ENCODE peak calls at places on chromosomes 7 and 10, in eight cellular contexts. Y is AG10803, B is heart right ventricle, G is GM12865, E is foreskin fibroblast, X is PC-3, T is colonic mucosa, W is right lobe of liver. L is an unnamed sample.

GRCh38 chr7:78140109-78140508 is 341.5 kb downstream of the PHTF2 start:
- DNase-seq in Y (no peak), B (no peak), G (no peak), E (no peak), X (no peak), T (no peak), W (no peak), L (no peak)

GRCh38 chr10:126373137-126373536 is 15.1 kb downstream of the ADAM12 start:
- DNase-seq in Y (peak; percentile 59), B (no peak), G (no peak), E (peak; percentile 72), X (no peak), T (peak; percentile 52), W (no peak), L (no peak)

GRCh38 chr7:82740246-82740848 is 296.8 kb upstream of the CACNA2D1 start:
- DNase-seq in Y (peak; percentile 61), B (no peak), G (peak; percentile 45), E (peak; percentile 83), X (peak; percentile 73), T (peak; percentile 31), W (no peak), L (peak; percentile 80)

GRCh38 chr10:117139581-117140524 is 1.8 kb upstream of the VAX1 start:
- DNase-seq in Y (no peak), B (no peak), G (no peak), E (no peak), X (no peak), T (no peak), W (no peak), L (no peak)

GRCh38 chr7:102146989-102147388 is 139.7 kb upstream of the SH2B2 start:
- DNase-seq in Y (no peak), B (peak; percentile 60), G (no peak), E (no peak), X (no peak), T (no peak), W (no peak), L (no peak)

GRCh38 chr7:767941-768729 is 41.1 kb upstream of the PRKAR1B start:
- DNase-seq in Y (peak; percentile 24), B (no peak), G (no peak), E (no peak), X (no peak), T (no peak), W (no peak), L (no peak)

GRCh38 chr10:95906675-95907453 is 911 bp upstream of the CC2D2B start:
- DNase-seq in Y (peak; percentile 63), B (no peak), G (peak; percentile 69), E (peak; percentile 78), X (peak; percentile 51), T (peak; percentile 63), W (peak; percentile 56), L (peak; percentile 25)

GRCh38 chr10:111084346-111085255 is 7.8 kb downstream of the ADRA2A start:
- DNase-seq in Y (peak; percentile 22), B (no peak), G (no peak), E (no peak), X (no peak), T (no peak), W (no peak), L (no peak)

GRCh38 chr10:94105226-94105625 is 111.5 kb downstream of the PLCE1 start:
- DNase-seq in Y (no peak), B (no peak), G (no peak), E (no peak), X (no peak), T (no peak), W (no peak), L (no peak)

GRCh38 chr10:15035385-15036301 is 8.1 kb upstream of the OLAH start:
- DNase-seq in Y (no peak), B (no peak), G (peak; percentile 41), E (peak; percentile 62), X (peak; percentile 39), T (no peak), W (peak; percentile 46), L (no peak)

GRCh38 chr7:4133491-4134044 is 548.5 kb upstream of the FOXK1 start:
- DNase-seq in Y (no peak), B (no peak), G (no peak), E (no peak), X (no peak), T (no peak), W (no peak), L (no peak)

GRCh38 chr10:86536294-86536861 is 14.8 kb upstream of the WAPL start:
- DNase-seq in Y (no peak), B (peak; percentile 25), G (peak; percentile 19), E (no peak), X (no peak), T (no peak), W (peak; percentile 71), L (peak; percentile 37)

GRCh38 chr10:77902159-77902558 is 24.4 kb downstream of the DLG5 start:
- DNase-seq in Y (no peak), B (no peak), G (no peak), E (no peak), X (no peak), T (peak; percentile 66), W (no peak), L (no peak)

GRCh38 chr7:139241258-139241657 is 10.2 kb downstream of the UBN2 start:
- DNase-seq in Y (no peak), B (no peak), G (no peak), E (no peak), X (no peak), T (no peak), W (no peak), L (no peak)

GRCh38 chr7:2299131-2299829 is 15.0 kb downstream of the SNX8 start:
- DNase-seq in Y (peak; percentile 84), B (no peak), G (peak; percentile 90), E (peak; percentile 91), X (no peak), T (no peak), W (no peak), L (no peak)

GRCh38 chr10:80410578-80411145 is 2.3 kb downstream of the PRXL2A start:
- DNase-seq in Y (no peak), B (no peak), G (no peak), E (no peak), X (no peak), T (peak; percentile 61), W (no peak), L (no peak)

GRCh38 chr10:42482411-42482810 is 156.0 kb downstream of the ZNF33B start:
- DNase-seq in Y (peak; percentile 60), B (no peak), G (no peak), E (peak; percentile 69), X (no peak), T (no peak), W (no peak), L (no peak)

GRCh38 chr7:39181398-39181797 is 203.7 kb downstream of the POU6F2 start:
- DNase-seq in Y (no peak), B (no peak), G (no peak), E (no peak), X (no peak), T (no peak), W (no peak), L (no peak)

GRCh38 chr7:39186131-39186530 is 208.4 kb downstream of the POU6F2 start:
- DNase-seq in Y (no peak), B (no peak), G (no peak), E (no peak), X (no peak), T (no peak), W (no peak), L (no peak)

GRCh38 chr7:39187130-39187529 is 209.4 kb downstream of the POU6F2 start:
- DNase-seq in Y (no peak), B (no peak), G (no peak), E (no peak), X (no peak), T (no peak), W (no peak), L (no peak)

GRCh38 chr7:39186671-39187070 is 209.0 kb downstream of the POU6F2 start:
- DNase-seq in Y (no peak), B (no peak), G (no peak), E (no peak), X (no peak), T (no peak), W (no peak), L (no peak)

GRCh38 chr7:39184387-39184786 is 206.7 kb downstream of the POU6F2 start:
- DNase-seq in Y (no peak), B (no peak), G (peak; percentile 37), E (no peak), X (peak; percentile 5), T (no peak), W (no peak), L (no peak)
- TF ChIP-seq CTCF in Y (no peak), B (no peak), G (no peak), E (no peak), X (no peak), T (no peak), W (no peak), L (peak; percentile 31)

DNA sequence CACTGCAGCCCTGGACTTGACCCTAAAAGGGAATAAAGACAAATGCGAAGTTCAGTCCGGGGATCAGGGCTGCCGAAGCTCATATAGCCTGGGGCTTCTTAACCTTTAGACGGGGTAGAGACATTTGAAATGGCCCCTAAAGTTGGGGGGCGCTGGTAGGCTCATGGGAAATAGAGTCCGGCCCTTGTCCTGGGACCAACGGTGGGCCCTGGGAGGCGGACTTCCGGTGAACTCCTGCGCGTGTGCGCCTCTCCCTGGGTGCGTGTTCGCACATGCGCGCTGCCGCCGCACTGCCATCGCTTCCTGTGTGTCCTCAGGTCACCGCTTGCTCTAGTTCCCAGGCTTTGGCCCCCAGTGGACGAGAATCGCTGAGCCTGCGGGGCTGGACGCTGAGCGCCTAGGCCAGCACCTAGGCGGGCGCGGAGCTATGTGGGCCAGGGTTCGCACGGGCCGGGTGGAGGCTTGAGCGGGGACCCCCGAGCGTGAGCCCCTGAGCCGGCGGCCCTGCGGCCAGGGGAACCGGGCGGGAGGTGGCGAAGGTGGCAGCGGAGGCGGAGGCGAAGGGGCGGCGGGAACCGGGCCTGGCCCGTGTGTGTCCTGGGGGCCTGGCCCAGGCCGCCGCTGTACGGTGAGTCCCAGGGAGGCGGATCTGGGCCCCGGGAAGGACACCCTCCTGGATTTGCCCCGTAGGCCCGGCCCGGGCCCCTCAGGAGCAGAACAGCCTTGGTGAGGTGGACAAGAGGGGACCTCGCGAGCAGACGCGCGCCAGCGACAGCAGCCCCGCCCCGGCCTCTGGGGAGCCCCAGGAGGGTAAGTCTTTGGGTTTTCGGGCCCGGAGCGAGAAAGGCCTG is 23.0 kb upstream of the ZNF12 start:
- DNase-seq in Y (peak; percentile 94), B (peak; percentile 95), G (peak; percentile 97), E (peak; percentile 97), X (peak; percentile 83), T (peak; percentile 93), W (peak; percentile 96), L (peak; percentile 87)
- TF ChIP-seq CTCF in Y (no peak), B (no peak), G (no peak), E (no peak), X (no peak), T (no peak), W (no peak), L (no peak)

DNA sequence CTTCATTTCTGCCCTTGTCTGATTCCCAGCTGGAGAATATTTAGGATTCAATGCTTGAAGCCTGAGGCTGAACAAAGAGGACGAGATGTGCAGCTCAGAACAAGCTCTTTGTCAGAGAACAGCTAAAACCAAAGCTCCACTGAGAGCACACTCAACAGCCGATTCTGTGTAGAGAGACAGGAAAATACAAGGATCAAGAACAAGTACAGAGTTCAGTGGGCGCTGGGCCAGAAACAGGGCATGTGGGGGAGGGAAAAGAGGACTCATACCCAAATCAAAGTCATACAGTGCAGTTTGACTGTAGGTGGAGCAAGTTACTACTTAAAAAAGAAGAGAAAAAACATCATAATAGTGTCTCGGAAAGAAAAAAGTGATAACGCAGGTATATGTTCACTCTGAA is at the start of gene AGMO:
- DNase-seq in Y (no peak), B (peak; percentile 69), G (no peak), E (peak; percentile 82), X (peak; percentile 32), T (peak; percentile 87), W (peak; percentile 93), L (no peak)
- TF ChIP-seq CTCF in Y (no peak), B (no peak), G (no peak), E (no peak), X (no peak), T (no peak), W (peak; percentile 36), L (no peak)

GRCh38 chr10:3476640-3477448 is 304.3 kb upstream of the PITRM1 start:
- DNase-seq in Y (no peak), B (no peak), G (no peak), E (no peak), X (no peak), T (no peak), W (no peak), L (no peak)
- TF ChIP-seq CTCF in Y (no peak), B (no peak), G (no peak), E (no peak), X (no peak), T (no peak), W (no peak), L (peak; percentile 10)

L was measured in glutamatergic neuron.